ENCODE peak calls at places on chromosome 14, in eight cellular contexts. One of them, this sample, is unnamed.

GRCh38 chr14:69614592-69614991 is 3.2 kb downstream of the SUSD6 start:
- DNase-seq in pancreas: peak
- DNase-seq in endodermal cell: no peak
- DNase-seq in spleen: peak
- DNase-seq in prostate gland: no peak
- DNase-seq in HCT116: no peak
- DNase-seq in nephron progenitor cell: no peak
- DNase-seq in AG10803: no peak
- DNase-seq in this sample: no peak

GRCh38 chr14:105094193-105094907 is 29.1 kb upstream of the GPR132 start:
- DNase-seq in nephron progenitor cell: peak
- DNase-seq in AG10803: no peak
- DNase-seq in prostate gland: no peak
- DNase-seq in pancreas: no peak
- DNase-seq in endodermal cell: no peak
- DNase-seq in spleen: peak
- DNase-seq in HCT116: no peak
- DNase-seq in this sample: no peak

GRCh38 chr14:51240804-51241380 is 845 bp downstream of the TMX1 start:
- DNase-seq in nephron progenitor cell: no peak
- DNase-seq in HCT116: no peak
- DNase-seq in pancreas: no peak
- DNase-seq in prostate gland: no peak
- DNase-seq in spleen: no peak
- DNase-seq in AG10803: no peak
- DNase-seq in endodermal cell: no peak
- DNase-seq in this sample: no peak

GRCh38 chr14:83714141-83714540 is 1815.8 kb upstream of the FLRT2 start:
- DNase-seq in AG10803: no peak
- DNase-seq in prostate gland: no peak
- DNase-seq in spleen: no peak
- DNase-seq in nephron progenitor cell: no peak
- DNase-seq in pancreas: no peak
- DNase-seq in endodermal cell: no peak
- DNase-seq in HCT116: no peak
- DNase-seq in this sample: no peak

GRCh38 chr14:69850086-69850735 is 29.0 kb upstream of the SMOC1 start:
- DNase-seq in HCT116: no peak
- DNase-seq in pancreas: no peak
- DNase-seq in endodermal cell: no peak
- DNase-seq in spleen: no peak
- DNase-seq in prostate gland: no peak
- DNase-seq in nephron progenitor cell: no peak
- DNase-seq in AG10803: no peak
- DNase-seq in this sample: peak

GRCh38 chr14:104025481-104025975 is 60.0 kb upstream of the ASPG start:
- DNase-seq in spleen: no peak
- DNase-seq in endodermal cell: no peak
- DNase-seq in pancreas: no peak
- DNase-seq in HCT116: no peak
- DNase-seq in prostate gland: no peak
- DNase-seq in nephron progenitor cell: no peak
- DNase-seq in AG10803: no peak
- DNase-seq in this sample: no peak

GRCh38 chr14:93744876-93745275 is 43.4 kb downstream of the PRIMA1 start:
- DNase-seq in AG10803: no peak
- DNase-seq in HCT116: no peak
- DNase-seq in spleen: no peak
- DNase-seq in pancreas: no peak
- DNase-seq in nephron progenitor cell: no peak
- DNase-seq in prostate gland: no peak
- DNase-seq in endodermal cell: no peak
- DNase-seq in this sample: no peak

GRCh38 chr14:65491274-65491673 is 78.7 kb downstream of the FUT8 start:
- DNase-seq in spleen: no peak
- DNase-seq in nephron progenitor cell: no peak
- DNase-seq in endodermal cell: no peak
- DNase-seq in prostate gland: no peak
- DNase-seq in HCT116: no peak
- DNase-seq in AG10803: no peak
- DNase-seq in pancreas: no peak
- DNase-seq in this sample: no peak

GRCh38 chr14:50410921-50411320 is 14.2 kb upstream of the CDKL1 start:
- DNase-seq in AG10803: peak
- DNase-seq in pancreas: no peak
- DNase-seq in prostate gland: no peak
- DNase-seq in HCT116: no peak
- DNase-seq in endodermal cell: no peak
- DNase-seq in spleen: no peak
- DNase-seq in nephron progenitor cell: no peak
- DNase-seq in this sample: no peak

GRCh38 chr14:63155511-63156189 is 48.6 kb upstream of the RHOJ start:
- DNase-seq in spleen: no peak
- DNase-seq in nephron progenitor cell: no peak
- DNase-seq in prostate gland: no peak
- DNase-seq in endodermal cell: no peak
- DNase-seq in AG10803: no peak
- DNase-seq in HCT116: no peak
- DNase-seq in pancreas: no peak
- DNase-seq in this sample: no peak

GRCh38 chr14:93648440-93649168 is 139.7 kb downstream of the PRIMA1 start:
- DNase-seq in endodermal cell: peak
- DNase-seq in spleen: no peak
- DNase-seq in AG10803: no peak
- DNase-seq in HCT116: peak
- DNase-seq in nephron progenitor cell: peak
- DNase-seq in prostate gland: no peak
- DNase-seq in pancreas: no peak
- DNase-seq in this sample: no peak

GRCh38 chr14:25537846-25538455 is 488.0 kb upstream of the STXBP6 start:
- DNase-seq in AG10803: no peak
- DNase-seq in HCT116: no peak
- DNase-seq in pancreas: no peak
- DNase-seq in endodermal cell: peak
- DNase-seq in nephron progenitor cell: peak
- DNase-seq in prostate gland: peak
- DNase-seq in spleen: no peak
- DNase-seq in this sample: peak

GRCh38 chr14:51094282-51094821 is 553 bp downstream of the TRIM9 start:
- DNase-seq in endodermal cell: peak
- DNase-seq in HCT116: no peak
- DNase-seq in AG10803: no peak
- DNase-seq in pancreas: no peak
- DNase-seq in nephron progenitor cell: peak
- DNase-seq in spleen: peak
- DNase-seq in prostate gland: no peak
- DNase-seq in this sample: peak

GRCh38 chr14:53331247-53331646 is 178.1 kb upstream of the DDHD1 start:
- DNase-seq in pancreas: no peak
- DNase-seq in spleen: no peak
- DNase-seq in HCT116: no peak
- DNase-seq in endodermal cell: no peak
- DNase-seq in nephron progenitor cell: no peak
- DNase-seq in AG10803: peak
- DNase-seq in prostate gland: no peak
- DNase-seq in this sample: no peak

GRCh38 chr14:41642402-41643195 is 35.9 kb downstream of the LRFN5 start:
- DNase-seq in AG10803: no peak
- DNase-seq in prostate gland: no peak
- DNase-seq in HCT116: no peak
- DNase-seq in endodermal cell: no peak
- DNase-seq in nephron progenitor cell: no peak
- DNase-seq in pancreas: no peak
- DNase-seq in spleen: no peak
- DNase-seq in this sample: no peak

GRCh38 chr14:99727096-99727870 is 43.2 kb downstream of the CYP46A1 start:
- DNase-seq in nephron progenitor cell: no peak
- DNase-seq in AG10803: no peak
- DNase-seq in pancreas: peak
- DNase-seq in HCT116: no peak
- DNase-seq in spleen: peak
- DNase-seq in prostate gland: no peak
- DNase-seq in endodermal cell: peak
- DNase-seq in this sample: no peak

GRCh38 chr14:39264558-39264957 is 30.8 kb downstream of the MIA2 start:
- DNase-seq in endodermal cell: no peak
- DNase-seq in HCT116: no peak
- DNase-seq in nephron progenitor cell: no peak
- DNase-seq in pancreas: no peak
- DNase-seq in spleen: no peak
- DNase-seq in prostate gland: no peak
- DNase-seq in AG10803: no peak
- DNase-seq in this sample: no peak

GRCh38 chr14:39426605-39427004 is 5.6 kb downstream of the FBXO33 start:
- DNase-seq in nephron progenitor cell: no peak
- DNase-seq in spleen: no peak
- DNase-seq in pancreas: no peak
- DNase-seq in prostate gland: no peak
- DNase-seq in HCT116: no peak
- DNase-seq in AG10803: peak
- DNase-seq in endodermal cell: no peak
- DNase-seq in this sample: no peak

DNA sequence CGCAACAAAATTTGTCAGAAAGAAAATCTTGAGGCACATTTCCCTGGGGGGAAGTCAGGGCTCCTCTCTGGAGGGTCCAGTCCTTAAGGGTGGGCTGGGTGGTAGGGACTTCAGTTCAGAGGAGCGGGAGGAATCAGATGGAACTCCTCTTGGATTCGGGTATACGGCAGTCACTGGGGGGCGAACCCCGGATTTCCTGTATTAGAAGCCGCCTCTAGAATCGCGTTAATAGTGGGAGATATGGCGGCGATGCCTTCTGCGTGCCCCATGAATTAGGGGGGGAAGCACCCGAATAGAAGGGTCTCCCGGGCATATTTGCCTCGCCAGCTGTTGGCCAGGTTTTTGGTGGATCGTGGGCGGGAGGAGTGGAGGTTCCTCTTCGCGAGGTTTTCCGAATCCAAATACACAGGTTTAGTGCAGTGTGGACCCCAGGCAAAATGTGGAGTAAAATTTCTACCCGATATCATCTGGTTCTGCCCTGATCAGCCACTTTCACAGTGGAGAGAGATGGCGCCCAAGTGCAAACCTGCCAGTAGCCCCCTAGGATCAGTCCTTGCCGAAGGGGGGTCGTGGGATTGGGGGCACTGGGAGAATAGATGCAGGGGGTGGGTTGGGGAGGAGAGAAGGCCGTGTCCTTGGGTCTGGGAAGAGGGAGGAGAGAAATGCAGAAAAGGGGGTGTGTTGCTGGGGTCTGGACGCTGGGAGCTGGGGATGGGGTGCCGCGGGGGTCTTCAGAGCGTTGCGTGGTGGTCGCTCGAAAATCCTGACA is 637 bp downstream of the MEG3 start:
- DNase-seq in prostate gland: no peak
- DNase-seq in HCT116: no peak
- DNase-seq in nephron progenitor cell: no peak
- DNase-seq in AG10803: peak
- DNase-seq in spleen: peak
- DNase-seq in pancreas: no peak
- DNase-seq in endodermal cell: no peak
- DNase-seq in this sample: no peak
- TF ChIP-seq CTCF in prostate gland: no peak
- TF ChIP-seq CTCF in HCT116: no peak
- TF ChIP-seq CTCF in nephron progenitor cell: no peak
- TF ChIP-seq CTCF in AG10803: no peak
- TF ChIP-seq CTCF in spleen: no peak
- TF ChIP-seq CTCF in pancreas: no peak
- TF ChIP-seq CTCF in endodermal cell: no peak
- TF ChIP-seq CTCF in this sample: no peak

DNA sequence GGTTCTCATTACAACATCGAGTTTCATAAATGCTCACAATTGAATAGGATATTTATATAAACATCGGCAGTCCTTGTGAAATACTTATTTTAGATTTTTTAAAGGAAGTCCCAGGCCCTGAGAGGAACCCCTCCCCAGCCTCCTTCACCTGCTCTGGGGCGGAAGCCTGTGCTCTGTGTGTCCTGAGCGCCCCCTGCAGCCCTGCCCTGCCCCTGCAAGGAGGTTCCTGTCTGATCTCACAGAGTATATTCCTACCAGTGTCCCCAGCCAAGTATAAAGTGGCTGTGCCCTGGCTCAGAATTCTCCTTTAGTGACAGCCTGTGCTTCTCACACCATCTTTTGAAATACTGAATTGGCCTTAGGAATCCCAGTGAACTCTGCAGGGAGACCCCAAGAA is 659.5 kb downstream of the TMEM121 start:
- DNase-seq in HCT116: no peak
- DNase-seq in spleen: peak
- DNase-seq in prostate gland: no peak
- DNase-seq in endodermal cell: no peak
- DNase-seq in AG10803: no peak
- DNase-seq in nephron progenitor cell: no peak
- DNase-seq in pancreas: no peak
- DNase-seq in this sample: no peak
- TF ChIP-seq CTCF in HCT116: no peak
- TF ChIP-seq CTCF in spleen: no peak
- TF ChIP-seq CTCF in prostate gland: no peak
- TF ChIP-seq CTCF in endodermal cell: no peak
- TF ChIP-seq CTCF in AG10803: no peak
- TF ChIP-seq CTCF in nephron progenitor cell: no peak
- TF ChIP-seq CTCF in pancreas: no peak
- TF ChIP-seq CTCF in this sample: no peak

DNA sequence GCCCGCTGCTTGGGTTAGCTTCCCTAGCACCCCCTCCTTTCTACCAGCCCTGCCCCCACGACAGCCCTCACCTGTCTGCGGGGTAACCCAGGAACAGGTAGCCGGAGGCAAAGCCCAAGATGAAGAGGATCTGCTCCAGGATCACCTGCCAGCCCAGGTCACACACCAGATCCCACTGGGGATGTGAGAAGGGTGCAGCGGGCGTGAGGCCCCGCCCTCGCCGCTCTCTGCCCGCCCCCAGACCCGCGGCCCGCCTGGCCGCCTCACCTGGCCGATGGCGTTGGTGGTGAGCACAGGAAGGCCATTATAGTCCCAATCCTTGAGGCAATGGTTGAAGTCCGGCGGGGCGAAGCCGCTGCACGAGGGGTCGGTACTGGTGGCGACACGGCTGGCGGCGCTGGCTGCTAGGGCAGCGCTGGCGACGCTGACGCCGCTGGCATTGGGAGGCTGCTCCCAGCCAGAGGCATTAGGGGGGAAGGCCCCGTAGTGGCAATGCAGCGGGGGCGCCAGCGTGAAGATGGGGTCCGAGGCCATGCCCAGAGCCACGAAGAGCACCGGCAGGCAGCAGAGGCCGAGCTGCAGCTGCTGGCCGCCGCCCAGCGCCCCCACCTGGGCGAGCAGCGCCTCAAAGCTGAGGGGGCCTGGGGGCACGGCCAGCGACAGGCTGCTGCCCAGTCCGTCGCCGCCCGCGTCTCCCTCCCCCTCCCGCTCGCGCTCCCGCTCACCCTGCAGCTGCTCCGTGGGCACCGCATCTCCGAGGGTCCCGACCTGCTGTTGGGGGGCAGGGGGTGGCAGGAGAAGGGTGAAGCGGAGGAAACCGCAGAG is 794 bp downstream of the SLC22A17 start:
- DNase-seq in pancreas: no peak
- DNase-seq in spleen: peak
- DNase-seq in endodermal cell: peak
- DNase-seq in HCT116: no peak
- DNase-seq in prostate gland: no peak
- DNase-seq in AG10803: no peak
- DNase-seq in nephron progenitor cell: peak
- DNase-seq in this sample: peak
- TF ChIP-seq CTCF in pancreas: no peak
- TF ChIP-seq CTCF in spleen: no peak
- TF ChIP-seq CTCF in endodermal cell: peak
- TF ChIP-seq CTCF in HCT116: no peak
- TF ChIP-seq CTCF in prostate gland: no peak
- TF ChIP-seq CTCF in AG10803: no peak
- TF ChIP-seq CTCF in nephron progenitor cell: peak
- TF ChIP-seq CTCF in this sample: peak

GRCh38 chr14:101894365-101895113 is 69.8 kb upstream of the DYNC1H1 start:
- DNase-seq in HCT116: no peak
- DNase-seq in pancreas: no peak
- DNase-seq in AG10803: no peak
- DNase-seq in spleen: no peak
- DNase-seq in nephron progenitor cell: no peak
- DNase-seq in prostate gland: no peak
- DNase-seq in endodermal cell: peak
- DNase-seq in this sample: no peak
- TF ChIP-seq CTCF in HCT116: no peak
- TF ChIP-seq CTCF in pancreas: no peak
- TF ChIP-seq CTCF in AG10803: no peak
- TF ChIP-seq CTCF in spleen: no peak
- TF ChIP-seq CTCF in nephron progenitor cell: no peak
- TF ChIP-seq CTCF in prostate gland: no peak
- TF ChIP-seq CTCF in endodermal cell: no peak
- TF ChIP-seq CTCF in this sample: no peak